ENCODE peak calls at places on chromosomes 12 and 14, in ten cellular contexts. D, H, L, V, Y, G, M, Z, O and I are unnamed samples.

GRCh38 chr14:36773558-36773957 is 111.9 kb downstream of the PAX9 start:
- DNase-seq in D (no peak), H (no peak), L (peak; percentile 36), V (peak; percentile 14), Y (no peak), G (no peak), M (no peak), Z (no peak), O (no peak), I (no peak)

GRCh38 chr12:109016016-109016415 is 4.9 kb downstream of the SVOP start:
- DNase-seq in D (no peak), H (no peak), L (no peak), V (no peak), Y (no peak), G (no peak), M (no peak), Z (no peak), O (no peak), I (no peak)

GRCh38 chr12:102376251-102376747 is 104.1 kb downstream of the IGF1 start:
- DNase-seq in D (no peak), H (no peak), L (peak; percentile 6), V (peak; percentile 25), Y (no peak), G (no peak), M (no peak), Z (no peak), O (no peak), I (no peak)

GRCh38 chr12:91921555-91921954 is 224.1 kb downstream of the BTG1 start:
- DNase-seq in D (no peak), H (no peak), L (no peak), V (no peak), Y (no peak), G (no peak), M (no peak), Z (no peak), O (no peak), I (no peak)

GRCh38 chr12:120640840-120641833 is 711 bp downstream of the CABP1 start:
- DNase-seq in D (no peak), H (peak; percentile 84), L (peak; percentile 29), V (peak; percentile 45), Y (peak; percentile 59), G (peak; percentile 67), M (peak; percentile 83), Z (no peak), O (peak; percentile 93), I (no peak)

GRCh38 chr12:110600254-110600653 is 13.7 kb upstream of the TCTN1 start:
- DNase-seq in D (peak; percentile 56), H (no peak), L (no peak), V (peak; percentile 41), Y (no peak), G (no peak), M (no peak), Z (no peak), O (no peak), I (no peak)

GRCh38 chr12:126858586-126858985 is 1408.4 kb upstream of the TMEM132C start:
- DNase-seq in D (no peak), H (no peak), L (no peak), V (no peak), Y (no peak), G (no peak), M (no peak), Z (no peak), O (no peak), I (no peak)

GRCh38 chr12:106794369-106794768 is 19.9 kb downstream of the RIC8B start:
- DNase-seq in D (no peak), H (no peak), L (no peak), V (peak; percentile 22), Y (no peak), G (no peak), M (no peak), Z (no peak), O (no peak), I (no peak)

GRCh38 chr12:88703790-88704189 is 123.5 kb upstream of the KITLG start:
- DNase-seq in D (no peak), H (no peak), L (peak; percentile 49), V (peak; percentile 35), Y (no peak), G (no peak), M (no peak), Z (no peak), O (no peak), I (no peak)

GRCh38 chr12:76782440-76782996 is 18.6 kb downstream of the ZDHHC17 start:
- DNase-seq in D (no peak), H (no peak), L (no peak), V (no peak), Y (no peak), G (no peak), M (no peak), Z (no peak), O (no peak), I (no peak)

GRCh38 chr12:52395761-52396434 is 10.2 kb downstream of the KRT82 start:
- DNase-seq in D (peak; percentile 43), H (peak; percentile 50), L (no peak), V (no peak), Y (no peak), G (no peak), M (peak; percentile 59), Z (no peak), O (peak; percentile 54), I (no peak)

GRCh38 chr14:65878586-65878985 is 466.1 kb downstream of the FUT8 start:
- DNase-seq in D (no peak), H (no peak), L (no peak), V (no peak), Y (no peak), G (no peak), M (no peak), Z (no peak), O (no peak), I (no peak)

GRCh38 chr12:41437578-41437977 is 249.5 kb downstream of the PDZRN4 start:
- DNase-seq in D (no peak), H (no peak), L (no peak), V (no peak), Y (no peak), G (no peak), M (no peak), Z (no peak), O (no peak), I (no peak)

DNA sequence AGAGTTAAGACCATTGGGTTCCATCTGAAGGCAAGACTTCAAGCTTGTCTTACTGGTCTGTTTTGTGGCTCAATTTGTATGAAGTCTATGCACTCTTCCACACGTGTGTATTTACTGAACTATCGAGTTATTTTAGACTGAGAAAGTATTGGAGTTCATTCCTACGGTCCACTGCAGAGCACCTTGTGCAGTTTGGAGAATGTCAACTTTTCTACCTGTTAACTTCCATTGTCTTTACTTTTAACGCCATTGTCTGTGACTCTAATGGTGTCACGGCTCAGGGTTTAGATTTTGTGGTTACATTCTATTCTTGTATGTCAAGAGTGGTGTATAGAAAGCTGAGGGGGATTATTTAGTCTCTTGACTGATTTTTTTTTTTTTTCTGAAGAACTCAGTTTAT is 3.8 kb downstream of the HIF1A start:
- DNase-seq in D (no peak), H (no peak), L (no peak), V (no peak), Y (no peak), G (no peak), M (no peak), Z (no peak), O (peak; percentile 17), I (no peak)
- H3K27ac ChIP-seq in D (peak overlapping the region; percentile 98), H (no peak overlapping the region), L (peak overlapping the region; percentile 94), V (peak overlapping the region; percentile 95), Y (no peak overlapping the region), G (no peak overlapping the region), M (peak overlapping the region; percentile 2), Z (no peak overlapping the region), O (no peak overlapping the region), I (no peak overlapping the region)

DNA sequence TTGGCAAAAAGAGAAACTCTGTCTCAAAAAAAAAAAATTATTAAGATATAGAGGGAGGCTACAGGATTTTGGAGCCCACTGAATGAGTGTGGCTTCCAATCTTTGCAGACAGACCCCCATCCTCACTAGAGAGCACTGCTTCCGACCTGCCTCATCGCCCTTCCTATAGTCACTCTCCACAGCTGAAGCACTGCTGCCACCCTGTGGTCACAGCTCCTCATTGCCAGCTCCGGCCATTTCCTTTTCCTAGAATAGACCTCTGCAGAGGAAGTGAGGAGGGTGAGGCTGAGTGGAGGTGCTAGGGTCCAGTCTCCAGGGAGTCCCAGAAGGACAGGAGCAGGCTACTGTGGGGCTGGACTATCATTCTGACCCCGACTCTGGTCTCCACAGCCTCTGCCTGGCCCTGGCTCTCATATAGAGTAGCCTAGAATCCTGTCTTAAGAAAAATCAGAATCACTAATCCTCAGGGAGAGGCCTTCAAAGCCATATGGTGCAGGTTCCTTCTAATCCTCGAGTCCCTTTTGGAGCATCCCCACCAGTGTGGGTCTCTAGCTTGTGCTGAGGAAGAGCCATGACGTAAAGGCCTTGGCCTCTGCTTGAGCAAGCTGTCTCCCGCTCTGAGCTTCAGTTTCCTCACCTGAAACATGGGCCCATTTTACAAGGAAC is 1.4 kb upstream of the NPFF start:
- DNase-seq in D (peak; percentile 85), H (peak; percentile 90), L (peak; percentile 78), V (no peak), Y (peak; percentile 86), G (peak; percentile 85), M (peak; percentile 88), Z (peak; percentile 50), O (peak; percentile 87), I (no peak)
- H3K27ac ChIP-seq in D (peak overlapping the region; percentile 42), H (no peak overlapping the region), L (no peak overlapping the region), V (no peak overlapping the region), Y (no peak overlapping the region), G (peak overlapping the region; percentile 2), M (peak overlapping the region; percentile 42), Z (peak overlapping the region; percentile 31), O (no peak overlapping the region), I (peak overlapping the region; percentile 1)

GRCh38 chr12:6954754-6955461 is 3.8 kb downstream of the PTPN6 start:
- DNase-seq in D (no peak), H (peak; percentile 42), L (no peak), V (no peak), Y (no peak), G (peak; percentile 34), M (peak; percentile 60), Z (no peak), O (no peak), I (no peak)
- H3K27ac ChIP-seq in D (no peak overlapping the region), H (no peak overlapping the region), L (no peak overlapping the region), V (no peak overlapping the region), Y (peak overlapping the region; percentile 72), G (peak overlapping the region; percentile 79), M (peak overlapping the region; percentile 55), Z (no peak overlapping the region), O (no peak overlapping the region), I (no peak overlapping the region)

GRCh38 chr12:63809566-63809965 is 29.9 kb downstream of the RXYLT1 start:
- DNase-seq in D (no peak), H (no peak), L (no peak), V (no peak), Y (no peak), G (no peak), M (no peak), Z (no peak), O (no peak), I (no peak)

GRCh38 chr12:63811334-63811733 is 31.6 kb downstream of the RXYLT1 start:
- DNase-seq in D (no peak), H (no peak), L (no peak), V (no peak), Y (no peak), G (no peak), M (no peak), Z (no peak), O (no peak), I (no peak)

GRCh38 chr12:63805704-63806672 is 26.3 kb downstream of the RXYLT1 start:
- DNase-seq in D (no peak), H (no peak), L (no peak), V (no peak), Y (no peak), G (no peak), M (no peak), Z (no peak), O (no peak), I (no peak)

GRCh38 chr12:63811755-63812154 is 32.0 kb downstream of the RXYLT1 start:
- DNase-seq in D (no peak), H (no peak), L (no peak), V (no peak), Y (no peak), G (no peak), M (no peak), Z (no peak), O (no peak), I (no peak)

GRCh38 chr12:63808631-63809030 is 28.9 kb downstream of the RXYLT1 start:
- DNase-seq in D (no peak), H (no peak), L (peak; percentile 29), V (no peak), Y (no peak), G (no peak), M (no peak), Z (no peak), O (no peak), I (no peak)
- H3K27ac ChIP-seq in D (no peak overlapping the region), H (no peak overlapping the region), L (no peak overlapping the region), V (no peak overlapping the region), Y (no peak overlapping the region), G (no peak overlapping the region), M (no peak overlapping the region), Z (no peak overlapping the region), O (no peak overlapping the region), I (no peak overlapping the region)